ENCODE peak calls at places on chromosomes 12 and 14, in seven cellular contexts. T is GM23338, H is breast epithelium, V is HCT116, J is prostate gland, L is stomach, W is sigmoid colon. U is an unnamed sample.

GRCh38 chr12:58081488-58081887 is 140.1 kb downstream of the ATP23 start:
- DNase-seq in T (no peak), H (no peak), V (no peak), J (no peak), L (no peak), W (no peak), U (peak; percentile 7)

GRCh38 chr12:63276537-63277365 is 125.8 kb upstream of the AVPR1A start:
- DNase-seq in T (peak; percentile 86), H (no peak), V (peak; percentile 61), J (no peak), L (peak; percentile 61), W (no peak), U (no peak)

GRCh38 chr14:49886523-49886922 is 6.4 kb upstream of the ARF6 start:
- DNase-seq in T (no peak), H (no peak), V (no peak), J (no peak), L (no peak), W (no peak), U (no peak)

GRCh38 chr12:69397978-69398377 is 38.4 kb downstream of the YEATS4 start:
- DNase-seq in T (no peak), H (no peak), V (no peak), J (no peak), L (no peak), W (no peak), U (no peak)

GRCh38 chr14:31926652-31927347 is 150.3 kb upstream of the ARHGAP5 start:
- DNase-seq in T (no peak), H (no peak), V (no peak), J (no peak), L (no peak), W (no peak), U (no peak)

GRCh38 chr14:95497561-95498011 is 18.9 kb downstream of the SYNE3 start:
- DNase-seq in T (no peak), H (no peak), V (no peak), J (no peak), L (no peak), W (no peak), U (no peak)

GRCh38 chr14:73723799-73724621 is 9.8 kb upstream of the PNMA1 start:
- DNase-seq in T (peak; percentile 35), H (no peak), V (no peak), J (peak; percentile 47), L (peak; percentile 63), W (peak; percentile 96), U (peak; percentile 93)

GRCh38 chr12:64373204-64373603 is 17.4 kb downstream of the C12orf56 start:
- DNase-seq in T (no peak), H (no peak), V (no peak), J (no peak), L (no peak), W (no peak), U (no peak)

GRCh38 chr12:76346798-76347420 is 1.3 kb downstream of the BBS10 start:
- DNase-seq in T (no peak), H (no peak), V (no peak), J (peak; percentile 13), L (no peak), W (no peak), U (no peak)
- H3K27ac ChIP-seq in T (no peak overlapping the region), H (peak overlapping the region; percentile 89), V (peak overlapping the region; percentile 86), J (peak overlapping the region; percentile 83), L (peak overlapping the region; percentile 91), W (peak overlapping the region; percentile 90), U (peak overlapping the region; percentile 86)

GRCh38 chr14:75831455-75831854 is 150.3 kb downstream of the TGFB3 start:
- DNase-seq in T (no peak), H (peak; percentile 76), V (no peak), J (peak; percentile 87), L (peak; percentile 93), W (peak; percentile 78), U (no peak)

GRCh38 chr14:75831971-75832370 is 149.8 kb downstream of the TGFB3 start:
- DNase-seq in T (no peak), H (peak; percentile 67), V (no peak), J (peak; percentile 78), L (peak; percentile 69), W (no peak), U (no peak)

GRCh38 chr14:75833326-75834020 is 148.3 kb downstream of the TGFB3 start:
- DNase-seq in T (no peak), H (no peak), V (no peak), J (no peak), L (no peak), W (no peak), U (no peak)

GRCh38 chr14:75835156-75836141 is 146.3 kb downstream of the TGFB3 start:
- DNase-seq in T (no peak), H (no peak), V (no peak), J (no peak), L (no peak), W (no peak), U (no peak)

DNA sequence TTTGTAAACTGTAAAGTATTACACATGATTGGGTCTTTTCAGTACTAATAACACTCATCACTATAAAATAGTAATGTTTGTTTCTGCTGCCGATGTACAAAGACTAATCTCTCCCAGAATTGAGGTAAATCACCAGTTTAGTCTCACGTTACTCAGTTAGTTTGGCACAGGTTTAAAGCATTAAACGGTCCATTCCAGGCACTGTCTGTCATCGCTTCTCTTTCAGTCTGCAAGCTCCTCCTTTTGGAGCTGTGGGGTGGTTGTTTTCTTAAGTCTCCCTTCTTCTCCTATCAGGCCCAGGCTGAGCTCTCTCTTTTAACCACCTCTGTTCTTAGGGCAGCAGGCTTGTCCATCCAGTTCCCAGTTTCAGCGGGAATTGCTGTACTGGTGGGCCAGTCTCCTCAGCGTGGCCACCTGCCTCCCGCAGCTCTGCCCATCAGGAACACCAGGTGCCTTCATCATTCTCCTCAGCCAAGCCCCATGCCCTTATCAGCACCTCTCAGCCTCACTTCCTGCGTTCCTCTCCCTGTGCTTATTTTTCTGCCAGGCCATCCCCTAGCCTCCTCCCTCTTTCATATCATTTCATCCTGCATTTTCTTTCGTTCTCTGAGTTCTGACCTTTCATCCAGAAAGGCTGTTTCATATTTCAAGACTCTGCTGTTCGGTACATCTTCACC is 149.0 kb downstream of the TGFB3 start:
- DNase-seq in T (no peak), H (no peak), V (no peak), J (no peak), L (peak; percentile 58), W (no peak), U (no peak)
- H3K4me3 ChIP-seq in T (no peak overlapping the region), H (no peak overlapping the region), V (no peak overlapping the region), J (no peak overlapping the region), L (no peak overlapping the region), W (no peak overlapping the region), U (no peak overlapping the region)

GRCh38 chr12:89709994-89710872 is 1.6 kb upstream of the ATP2B1 start:
- DNase-seq in T (peak; percentile 76), H (peak; percentile 65), V (no peak), J (peak; percentile 40), L (peak; percentile 52), W (peak; percentile 86), U (no peak)

GRCh38 chr12:89707992-89708792 is 446 bp downstream of the ATP2B1 start:
- DNase-seq in T (peak; percentile 54), H (peak; percentile 58), V (no peak), J (peak; percentile 22), L (peak; percentile 36), W (peak; percentile 79), U (no peak)

GRCh38 chr12:89709157-89709993 is 737 bp upstream of the ATP2B1 start:
- DNase-seq in T (peak; percentile 98), H (peak; percentile 99), V (peak; percentile 97), J (peak; percentile 98), L (peak; percentile 100), W (peak; percentile 100), U (peak; percentile 100)

GRCh38 chr12:89707623-89707991 is 1.0 kb downstream of the ATP2B1 start:
- DNase-seq in T (peak; percentile 68), H (no peak), V (no peak), J (peak; percentile 4), L (no peak), W (no peak), U (no peak)

GRCh38 chr12:89708793-89709156 is at the start of gene ATP2B1:
- DNase-seq in T (peak; percentile 81), H (peak; percentile 81), V (peak; percentile 47), J (peak; percentile 81), L (peak; percentile 92), W (peak; percentile 94), U (no peak)
- TF ChIP-seq POLR2AphosphoS5 in T (peak; percentile 52), H (no peak), V (peak; percentile 90), J (peak; percentile 64), L (peak; percentile 78), W (peak; percentile 93), U (peak; percentile 89)

DNA sequence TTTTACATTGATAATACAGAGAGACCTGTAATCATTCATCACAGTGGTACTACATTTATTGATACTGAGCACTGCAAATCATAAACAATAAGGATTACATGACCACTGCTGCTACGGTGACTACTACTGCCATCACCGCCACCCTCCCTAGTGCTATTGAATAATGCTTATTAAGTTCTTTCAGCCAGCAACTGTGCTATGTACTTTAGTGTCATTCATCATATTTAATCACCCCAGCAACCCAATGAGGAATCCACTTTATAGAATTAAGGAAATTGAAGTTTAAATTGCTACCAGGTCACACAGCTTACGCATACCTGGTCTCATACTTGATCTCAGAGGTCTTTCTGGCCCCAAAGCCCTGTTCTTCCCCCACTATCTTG is 112.2 kb downstream of the HMGA2 start:
- DNase-seq in T (no peak), H (no peak), V (no peak), J (no peak), L (no peak), W (no peak), U (no peak)
- H3K27ac ChIP-seq in T (no peak overlapping the region), H (peak overlapping the region; percentile 3), V (peak overlapping the region; percentile 66), J (no peak overlapping the region), L (no peak overlapping the region), W (no peak overlapping the region), U (no peak overlapping the region)